ENCODE peak calls at places on chromosomes 4 and X, in six cellular contexts. One of them, this sample, is unnamed.

GRCh38 chr4:157221895-157222763 is 1.6 kb downstream of the GRIA2 start:
- DNase-seq in AG09319: no peak
- DNase-seq in fibroblast of lung: no peak
- DNase-seq in fibroblast of the aortic adventitia: peak; percentile 2
- DNase-seq in fibroblast of mammary gland: no peak
- DNase-seq in glutamatergic neuron: peak; percentile 79
- DNase-seq in this sample: peak; percentile 51

GRCh38 chr4:61427099-61427817 is 227.1 kb downstream of the ADGRL3 start:
- DNase-seq in AG09319: no peak
- DNase-seq in fibroblast of lung: no peak
- DNase-seq in fibroblast of the aortic adventitia: no peak
- DNase-seq in fibroblast of mammary gland: no peak
- DNase-seq in glutamatergic neuron: no peak
- DNase-seq in this sample: no peak

GRCh38 chrX:66126671-66127070 is 37.4 kb upstream of the HEPH start:
- DNase-seq in AG09319: no peak
- DNase-seq in fibroblast of lung: no peak
- DNase-seq in fibroblast of the aortic adventitia: no peak
- DNase-seq in fibroblast of mammary gland: no peak
- DNase-seq in glutamatergic neuron: no peak
- DNase-seq in this sample: no peak

GRCh38 chr4:108113229-108113628 is 55.5 kb downstream of the LEF1 start:
- DNase-seq in AG09319: no peak
- DNase-seq in fibroblast of lung: no peak
- DNase-seq in fibroblast of the aortic adventitia: no peak
- DNase-seq in fibroblast of mammary gland: peak; percentile 5
- DNase-seq in glutamatergic neuron: no peak
- DNase-seq in this sample: no peak

GRCh38 chrX:17613979-17614572 is 123.2 kb upstream of the SCML1 start:
- DNase-seq in AG09319: peak; percentile 49
- DNase-seq in fibroblast of lung: peak; percentile 66
- DNase-seq in fibroblast of the aortic adventitia: no peak
- DNase-seq in fibroblast of mammary gland: peak; percentile 4
- DNase-seq in glutamatergic neuron: no peak
- DNase-seq in this sample: no peak

GRCh38 chr4:24688453-24688852 is 104.1 kb upstream of the DHX15 start:
- DNase-seq in AG09319: no peak
- DNase-seq in fibroblast of lung: no peak
- DNase-seq in fibroblast of the aortic adventitia: no peak
- DNase-seq in fibroblast of mammary gland: no peak
- DNase-seq in glutamatergic neuron: no peak
- DNase-seq in this sample: no peak

GRCh38 chrX:154436597-154437397 is at the start of gene GDI1:
- DNase-seq in AG09319: no peak
- DNase-seq in fibroblast of lung: peak; percentile 31
- DNase-seq in fibroblast of the aortic adventitia: peak; percentile 23
- DNase-seq in fibroblast of mammary gland: peak; percentile 15
- DNase-seq in glutamatergic neuron: peak; percentile 68
- DNase-seq in this sample: peak; percentile 72

GRCh38 chr4:87864321-87864720 is 31.6 kb downstream of the MEPE start:
- DNase-seq in AG09319: no peak
- DNase-seq in fibroblast of lung: no peak
- DNase-seq in fibroblast of the aortic adventitia: no peak
- DNase-seq in fibroblast of mammary gland: no peak
- DNase-seq in glutamatergic neuron: no peak
- DNase-seq in this sample: no peak

GRCh38 chrX:16839852-16840460 is 30.2 kb downstream of the RBBP7 start:
- DNase-seq in AG09319: peak; percentile 31
- DNase-seq in fibroblast of lung: peak; percentile 84
- DNase-seq in fibroblast of the aortic adventitia: peak; percentile 84
- DNase-seq in fibroblast of mammary gland: peak; percentile 83
- DNase-seq in glutamatergic neuron: no peak
- DNase-seq in this sample: no peak

GRCh38 chr4:11397819-11398610 is 30.7 kb downstream of the HS3ST1 start:
- DNase-seq in AG09319: no peak
- DNase-seq in fibroblast of lung: no peak
- DNase-seq in fibroblast of the aortic adventitia: no peak
- DNase-seq in fibroblast of mammary gland: no peak
- DNase-seq in glutamatergic neuron: no peak
- DNase-seq in this sample: no peak

GRCh38 chr4:40881851-40882250 is 132.1 kb downstream of the NSUN7 start:
- DNase-seq in AG09319: no peak
- DNase-seq in fibroblast of lung: no peak
- DNase-seq in fibroblast of the aortic adventitia: no peak
- DNase-seq in fibroblast of mammary gland: no peak
- DNase-seq in glutamatergic neuron: no peak
- DNase-seq in this sample: no peak

GRCh38 chr4:8205749-8206611 is 6.9 kb downstream of the SH3TC1 start:
- DNase-seq in AG09319: no peak
- DNase-seq in fibroblast of lung: no peak
- DNase-seq in fibroblast of the aortic adventitia: no peak
- DNase-seq in fibroblast of mammary gland: no peak
- DNase-seq in glutamatergic neuron: no peak
- DNase-seq in this sample: no peak

GRCh38 chrX:38871129-38872029 is 70.1 kb downstream of the MID1IP1 start:
- DNase-seq in AG09319: no peak
- DNase-seq in fibroblast of lung: no peak
- DNase-seq in fibroblast of the aortic adventitia: no peak
- DNase-seq in fibroblast of mammary gland: no peak
- DNase-seq in glutamatergic neuron: no peak
- DNase-seq in this sample: no peak

GRCh38 chrX:482702-483203 is 96.0 kb upstream of the PPP2R3B start:
- DNase-seq in AG09319: no peak
- DNase-seq in fibroblast of lung: no peak
- DNase-seq in fibroblast of the aortic adventitia: no peak
- DNase-seq in fibroblast of mammary gland: no peak
- DNase-seq in glutamatergic neuron: no peak
- DNase-seq in this sample: no peak

GRCh38 chrX:150536455-150537116 is 31.8 kb upstream of the MTM1 start:
- DNase-seq in AG09319: no peak
- DNase-seq in fibroblast of lung: no peak
- DNase-seq in fibroblast of the aortic adventitia: no peak
- DNase-seq in fibroblast of mammary gland: peak; percentile 7
- DNase-seq in glutamatergic neuron: no peak
- DNase-seq in this sample: no peak

GRCh38 chr4:97349468-97350186 is 793.6 kb downstream of the STPG2 start:
- DNase-seq in AG09319: no peak
- DNase-seq in fibroblast of lung: no peak
- DNase-seq in fibroblast of the aortic adventitia: no peak
- DNase-seq in fibroblast of mammary gland: no peak
- DNase-seq in glutamatergic neuron: no peak
- DNase-seq in this sample: no peak

GRCh38 chrX:83535417-83536244 is 27.5 kb downstream of the POU3F4 start:
- DNase-seq in AG09319: no peak
- DNase-seq in fibroblast of lung: no peak
- DNase-seq in fibroblast of the aortic adventitia: no peak
- DNase-seq in fibroblast of mammary gland: no peak
- DNase-seq in glutamatergic neuron: no peak
- DNase-seq in this sample: no peak

DNA sequence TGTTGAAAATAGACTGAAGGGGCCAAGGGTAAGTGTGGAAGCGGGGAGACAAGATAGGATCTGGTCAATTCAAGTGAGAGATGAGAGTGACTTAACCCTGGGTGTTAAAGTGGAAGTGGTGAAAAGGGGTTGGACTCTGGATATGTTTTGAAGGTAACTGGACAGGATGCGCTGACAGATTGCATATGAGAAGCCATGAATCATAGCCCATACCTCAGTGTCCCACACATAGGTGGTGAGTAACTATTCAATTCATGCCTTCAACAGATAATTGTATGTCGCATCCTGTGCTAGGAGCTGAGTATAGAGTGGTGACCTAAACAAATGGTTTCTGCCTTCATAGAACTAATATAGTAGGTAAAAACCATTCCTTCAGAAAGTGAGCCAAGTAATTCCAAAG is 76.7 kb downstream of the KLHL34 start:
- DNase-seq in AG09319: no peak
- DNase-seq in fibroblast of lung: no peak
- DNase-seq in fibroblast of the aortic adventitia: no peak
- DNase-seq in fibroblast of mammary gland: peak; percentile 2
- DNase-seq in glutamatergic neuron: no peak
- DNase-seq in this sample: no peak
- TF ChIP-seq CTCF in AG09319: no peak
- TF ChIP-seq CTCF in fibroblast of lung: no peak
- TF ChIP-seq CTCF in fibroblast of the aortic adventitia: no peak
- TF ChIP-seq CTCF in fibroblast of mammary gland: no peak
- TF ChIP-seq CTCF in glutamatergic neuron: no peak
- TF ChIP-seq CTCF in this sample: no peak

GRCh38 chr4:150104401-150105027 is 26.3 kb downstream of the DCLK2 start:
- DNase-seq in AG09319: no peak
- DNase-seq in fibroblast of lung: peak; percentile 23
- DNase-seq in fibroblast of the aortic adventitia: no peak
- DNase-seq in fibroblast of mammary gland: peak; percentile 38
- DNase-seq in glutamatergic neuron: no peak
- DNase-seq in this sample: no peak
- TF ChIP-seq CTCF in AG09319: no peak
- TF ChIP-seq CTCF in fibroblast of lung: no peak
- TF ChIP-seq CTCF in fibroblast of the aortic adventitia: no peak
- TF ChIP-seq CTCF in fibroblast of mammary gland: no peak
- TF ChIP-seq CTCF in glutamatergic neuron: no peak
- TF ChIP-seq CTCF in this sample: no peak

GRCh38 chr4:110586137-110586850 is 36.6 kb downstream of the PITX2 start:
- DNase-seq in AG09319: peak; percentile 15
- DNase-seq in fibroblast of lung: peak; percentile 78
- DNase-seq in fibroblast of the aortic adventitia: peak; percentile 77
- DNase-seq in fibroblast of mammary gland: peak; percentile 76
- DNase-seq in glutamatergic neuron: no peak
- DNase-seq in this sample: no peak
- TF ChIP-seq CTCF in AG09319: peak; percentile 61
- TF ChIP-seq CTCF in fibroblast of lung: peak; percentile 48
- TF ChIP-seq CTCF in fibroblast of the aortic adventitia: peak; percentile 65
- TF ChIP-seq CTCF in fibroblast of mammary gland: peak; percentile 72
- TF ChIP-seq CTCF in glutamatergic neuron: no peak
- TF ChIP-seq CTCF in this sample: peak; percentile 48

GRCh38 chr4:891747-892146 is 40.4 kb downstream of the GAK start:
- DNase-seq in AG09319: no peak
- DNase-seq in fibroblast of lung: no peak
- DNase-seq in fibroblast of the aortic adventitia: no peak
- DNase-seq in fibroblast of mammary gland: peak; percentile 12
- DNase-seq in glutamatergic neuron: peak; percentile 76
- DNase-seq in this sample: peak; percentile 42
- TF ChIP-seq CTCF in AG09319: peak; percentile 10
- TF ChIP-seq CTCF in fibroblast of lung: no peak
- TF ChIP-seq CTCF in fibroblast of the aortic adventitia: no peak
- TF ChIP-seq CTCF in fibroblast of mammary gland: no peak
- TF ChIP-seq CTCF in glutamatergic neuron: peak; percentile 38
- TF ChIP-seq CTCF in this sample: peak; percentile 35

GRCh38 chrX:53171356-53171755 is 53.7 kb downstream of the KDM5C start:
- DNase-seq in AG09319: no peak
- DNase-seq in fibroblast of lung: no peak
- DNase-seq in fibroblast of the aortic adventitia: no peak
- DNase-seq in fibroblast of mammary gland: no peak
- DNase-seq in glutamatergic neuron: no peak
- DNase-seq in this sample: no peak
- TF ChIP-seq CTCF in AG09319: peak; percentile 0
- TF ChIP-seq CTCF in fibroblast of lung: no peak
- TF ChIP-seq CTCF in fibroblast of the aortic adventitia: no peak
- TF ChIP-seq CTCF in fibroblast of mammary gland: peak; percentile 15
- TF ChIP-seq CTCF in glutamatergic neuron: no peak
- TF ChIP-seq CTCF in this sample: peak; percentile 17

GRCh38 chr4:95095352-95095974 is 337.7 kb downstream of the BMPR1B start:
- DNase-seq in AG09319: no peak
- DNase-seq in fibroblast of lung: peak; percentile 66
- DNase-seq in fibroblast of the aortic adventitia: peak; percentile 72
- DNase-seq in fibroblast of mammary gland: peak; percentile 62
- DNase-seq in glutamatergic neuron: no peak
- DNase-seq in this sample: peak; percentile 41
- TF ChIP-seq CTCF in AG09319: peak; percentile 61
- TF ChIP-seq CTCF in fibroblast of lung: peak; percentile 60
- TF ChIP-seq CTCF in fibroblast of the aortic adventitia: peak; percentile 79
- TF ChIP-seq CTCF in fibroblast of mammary gland: peak; percentile 68
- TF ChIP-seq CTCF in glutamatergic neuron: peak; percentile 45
- TF ChIP-seq CTCF in this sample: peak; percentile 85

GRCh38 chr4:186666252-186666651 is 57.4 kb downstream of the FAT1 start:
- DNase-seq in AG09319: no peak
- DNase-seq in fibroblast of lung: peak; percentile 29
- DNase-seq in fibroblast of the aortic adventitia: no peak
- DNase-seq in fibroblast of mammary gland: peak; percentile 72
- DNase-seq in glutamatergic neuron: no peak
- DNase-seq in this sample: no peak

GRCh38 chr4:186666750-186667149 is 56.9 kb downstream of the FAT1 start:
- DNase-seq in AG09319: no peak
- DNase-seq in fibroblast of lung: no peak
- DNase-seq in fibroblast of the aortic adventitia: no peak
- DNase-seq in fibroblast of mammary gland: peak; percentile 24
- DNase-seq in glutamatergic neuron: no peak
- DNase-seq in this sample: no peak

GRCh38 chr4:186669159-186669720 is 54.4 kb downstream of the FAT1 start:
- DNase-seq in AG09319: peak; percentile 43
- DNase-seq in fibroblast of lung: peak; percentile 81
- DNase-seq in fibroblast of the aortic adventitia: peak; percentile 85
- DNase-seq in fibroblast of mammary gland: peak; percentile 72
- DNase-seq in glutamatergic neuron: peak; percentile 35
- DNase-seq in this sample: no peak

GRCh38 chr4:186669735-186670134 is 53.9 kb downstream of the FAT1 start:
- DNase-seq in AG09319: no peak
- DNase-seq in fibroblast of lung: no peak
- DNase-seq in fibroblast of the aortic adventitia: no peak
- DNase-seq in fibroblast of mammary gland: no peak
- DNase-seq in glutamatergic neuron: no peak
- DNase-seq in this sample: no peak
- TF ChIP-seq CTCF in AG09319: no peak
- TF ChIP-seq CTCF in fibroblast of lung: no peak
- TF ChIP-seq CTCF in fibroblast of the aortic adventitia: no peak
- TF ChIP-seq CTCF in fibroblast of mammary gland: no peak
- TF ChIP-seq CTCF in glutamatergic neuron: no peak
- TF ChIP-seq CTCF in this sample: no peak